ENCODE peak calls at places on chromosomes 5 and 9, in nine cellular contexts. One of them, this sample, is unnamed.

GRCh38 chr5:39422886-39423285 is 1.9 kb downstream of the DAB2 start:
- DNase-seq in bronchial epithelial cell: no peak
- DNase-seq in astrocyte: no peak
- DNase-seq in amygdala: no peak
- DNase-seq in cardiac fibroblast: no peak
- DNase-seq in NCI-H69: no peak
- DNase-seq in cardiac muscle cell: no peak
- DNase-seq in H7: no peak
- DNase-seq in stimulated activated CD8-positive, alpha-beta memory T cell treated with anti-CD3 and anti-CD28 coated beads, Interleukin-7, amount 100 ng/mL, for 24 hours: no peak
- DNase-seq in this sample: no peak

GRCh38 chr9:136485651-136486050 is 2.8 kb upstream of the SEC16A start:
- DNase-seq in bronchial epithelial cell: no peak
- DNase-seq in astrocyte: no peak
- DNase-seq in amygdala: no peak
- DNase-seq in cardiac fibroblast: no peak
- DNase-seq in NCI-H69: no peak
- DNase-seq in cardiac muscle cell: no peak
- DNase-seq in H7: no peak
- DNase-seq in stimulated activated CD8-positive, alpha-beta memory T cell treated with anti-CD3 and anti-CD28 coated beads, Interleukin-7, amount 100 ng/mL, for 24 hours: no peak
- DNase-seq in this sample: no peak

GRCh38 chr5:36215910-36216309 is 25.8 kb downstream of the NADK2 start:
- DNase-seq in bronchial epithelial cell: no peak
- DNase-seq in astrocyte: no peak
- DNase-seq in amygdala: no peak
- DNase-seq in cardiac fibroblast: no peak
- DNase-seq in NCI-H69: no peak
- DNase-seq in cardiac muscle cell: peak
- DNase-seq in H7: no peak
- DNase-seq in stimulated activated CD8-positive, alpha-beta memory T cell treated with anti-CD3 and anti-CD28 coated beads, Interleukin-7, amount 100 ng/mL, for 24 hours: no peak
- DNase-seq in this sample: no peak

GRCh38 chr5:122323738-122324137 is 11.7 kb downstream of the SNCAIP start:
- DNase-seq in bronchial epithelial cell: no peak
- DNase-seq in astrocyte: no peak
- DNase-seq in amygdala: no peak
- DNase-seq in cardiac fibroblast: no peak
- DNase-seq in NCI-H69: peak
- DNase-seq in cardiac muscle cell: no peak
- DNase-seq in H7: no peak
- DNase-seq in stimulated activated CD8-positive, alpha-beta memory T cell treated with anti-CD3 and anti-CD28 coated beads, Interleukin-7, amount 100 ng/mL, for 24 hours: no peak
- DNase-seq in this sample: no peak

GRCh38 chr9:83247732-83248131 is 184.8 kb upstream of the RASEF start:
- DNase-seq in bronchial epithelial cell: no peak
- DNase-seq in astrocyte: no peak
- DNase-seq in amygdala: no peak
- DNase-seq in cardiac fibroblast: no peak
- DNase-seq in NCI-H69: no peak
- DNase-seq in cardiac muscle cell: no peak
- DNase-seq in H7: no peak
- DNase-seq in stimulated activated CD8-positive, alpha-beta memory T cell treated with anti-CD3 and anti-CD28 coated beads, Interleukin-7, amount 100 ng/mL, for 24 hours: no peak
- DNase-seq in this sample: no peak

GRCh38 chr5:30331534-30331933 is 862.0 kb upstream of the CDH6 start:
- DNase-seq in bronchial epithelial cell: no peak
- DNase-seq in astrocyte: no peak
- DNase-seq in amygdala: no peak
- DNase-seq in cardiac fibroblast: no peak
- DNase-seq in NCI-H69: no peak
- DNase-seq in cardiac muscle cell: no peak
- DNase-seq in H7: no peak
- DNase-seq in stimulated activated CD8-positive, alpha-beta memory T cell treated with anti-CD3 and anti-CD28 coated beads, Interleukin-7, amount 100 ng/mL, for 24 hours: no peak
- DNase-seq in this sample: no peak

GRCh38 chr9:5430912-5431311 is 6.8 kb downstream of the PLGRKT start:
- DNase-seq in bronchial epithelial cell: no peak
- DNase-seq in astrocyte: no peak
- DNase-seq in amygdala: no peak
- DNase-seq in cardiac fibroblast: no peak
- DNase-seq in NCI-H69: no peak
- DNase-seq in cardiac muscle cell: no peak
- DNase-seq in H7: no peak
- DNase-seq in stimulated activated CD8-positive, alpha-beta memory T cell treated with anti-CD3 and anti-CD28 coated beads, Interleukin-7, amount 100 ng/mL, for 24 hours: no peak
- DNase-seq in this sample: no peak

GRCh38 chr5:53994148-53994547 is 316.2 kb downstream of the ARL15 start:
- DNase-seq in bronchial epithelial cell: peak
- DNase-seq in astrocyte: peak
- DNase-seq in amygdala: no peak
- DNase-seq in cardiac fibroblast: peak
- DNase-seq in NCI-H69: no peak
- DNase-seq in cardiac muscle cell: peak
- DNase-seq in H7: no peak
- DNase-seq in stimulated activated CD8-positive, alpha-beta memory T cell treated with anti-CD3 and anti-CD28 coated beads, Interleukin-7, amount 100 ng/mL, for 24 hours: no peak
- DNase-seq in this sample: no peak

GRCh38 chr5:111668713-111669112 is 88.3 kb downstream of the NREP start:
- DNase-seq in bronchial epithelial cell: peak
- DNase-seq in astrocyte: no peak
- DNase-seq in amygdala: no peak
- DNase-seq in cardiac fibroblast: no peak
- DNase-seq in NCI-H69: peak
- DNase-seq in cardiac muscle cell: no peak
- DNase-seq in H7: no peak
- DNase-seq in stimulated activated CD8-positive, alpha-beta memory T cell treated with anti-CD3 and anti-CD28 coated beads, Interleukin-7, amount 100 ng/mL, for 24 hours: no peak
- DNase-seq in this sample: peak

GRCh38 chr5:103057208-103058130 is 62.5 kb downstream of the GIN1 start:
- DNase-seq in bronchial epithelial cell: peak
- DNase-seq in astrocyte: peak
- DNase-seq in amygdala: no peak
- DNase-seq in cardiac fibroblast: no peak
- DNase-seq in NCI-H69: no peak
- DNase-seq in cardiac muscle cell: peak
- DNase-seq in H7: no peak
- DNase-seq in stimulated activated CD8-positive, alpha-beta memory T cell treated with anti-CD3 and anti-CD28 coated beads, Interleukin-7, amount 100 ng/mL, for 24 hours: no peak
- DNase-seq in this sample: peak

GRCh38 chr5:38692780-38693507 is 136.5 kb upstream of the LIFR start:
- DNase-seq in bronchial epithelial cell: no peak
- DNase-seq in astrocyte: no peak
- DNase-seq in amygdala: no peak
- DNase-seq in cardiac fibroblast: no peak
- DNase-seq in NCI-H69: no peak
- DNase-seq in cardiac muscle cell: no peak
- DNase-seq in H7: no peak
- DNase-seq in stimulated activated CD8-positive, alpha-beta memory T cell treated with anti-CD3 and anti-CD28 coated beads, Interleukin-7, amount 100 ng/mL, for 24 hours: no peak
- DNase-seq in this sample: peak

GRCh38 chr5:60597570-60597969 is 102.4 kb downstream of the DEPDC1B start:
- DNase-seq in bronchial epithelial cell: no peak
- DNase-seq in astrocyte: no peak
- DNase-seq in amygdala: no peak
- DNase-seq in cardiac fibroblast: peak
- DNase-seq in NCI-H69: no peak
- DNase-seq in cardiac muscle cell: no peak
- DNase-seq in H7: no peak
- DNase-seq in stimulated activated CD8-positive, alpha-beta memory T cell treated with anti-CD3 and anti-CD28 coated beads, Interleukin-7, amount 100 ng/mL, for 24 hours: no peak
- DNase-seq in this sample: no peak

GRCh38 chr5:78005021-78005785 is 229.1 kb upstream of the TBCA start:
- DNase-seq in bronchial epithelial cell: peak
- DNase-seq in astrocyte: peak
- DNase-seq in amygdala: no peak
- DNase-seq in cardiac fibroblast: peak
- DNase-seq in NCI-H69: peak
- DNase-seq in cardiac muscle cell: peak
- DNase-seq in H7: no peak
- DNase-seq in stimulated activated CD8-positive, alpha-beta memory T cell treated with anti-CD3 and anti-CD28 coated beads, Interleukin-7, amount 100 ng/mL, for 24 hours: no peak
- DNase-seq in this sample: no peak

GRCh38 chr9:114746591-114746990 is 59.2 kb downstream of the TNFSF15 start:
- DNase-seq in bronchial epithelial cell: no peak
- DNase-seq in astrocyte: no peak
- DNase-seq in amygdala: no peak
- DNase-seq in cardiac fibroblast: no peak
- DNase-seq in NCI-H69: peak
- DNase-seq in cardiac muscle cell: no peak
- DNase-seq in H7: no peak
- DNase-seq in stimulated activated CD8-positive, alpha-beta memory T cell treated with anti-CD3 and anti-CD28 coated beads, Interleukin-7, amount 100 ng/mL, for 24 hours: no peak
- DNase-seq in this sample: no peak

GRCh38 chr9:77808750-77809079 is 160.6 kb upstream of the GNA14 start:
- DNase-seq in bronchial epithelial cell: peak
- DNase-seq in astrocyte: no peak
- DNase-seq in amygdala: no peak
- DNase-seq in cardiac fibroblast: no peak
- DNase-seq in NCI-H69: no peak
- DNase-seq in cardiac muscle cell: no peak
- DNase-seq in H7: no peak
- DNase-seq in stimulated activated CD8-positive, alpha-beta memory T cell treated with anti-CD3 and anti-CD28 coated beads, Interleukin-7, amount 100 ng/mL, for 24 hours: no peak
- DNase-seq in this sample: no peak

GRCh38 chr9:34999576-34999975 is 10.0 kb downstream of the DNAJB5 start:
- DNase-seq in bronchial epithelial cell: no peak
- DNase-seq in astrocyte: no peak
- DNase-seq in amygdala: no peak
- DNase-seq in cardiac fibroblast: no peak
- DNase-seq in NCI-H69: no peak
- DNase-seq in cardiac muscle cell: no peak
- DNase-seq in H7: no peak
- DNase-seq in stimulated activated CD8-positive, alpha-beta memory T cell treated with anti-CD3 and anti-CD28 coated beads, Interleukin-7, amount 100 ng/mL, for 24 hours: no peak
- DNase-seq in this sample: no peak

GRCh38 chr9:86749530-86750275 is 197.6 kb downstream of the GAS1 start:
- DNase-seq in bronchial epithelial cell: no peak
- DNase-seq in astrocyte: peak
- DNase-seq in amygdala: no peak
- DNase-seq in cardiac fibroblast: peak
- DNase-seq in NCI-H69: peak
- DNase-seq in cardiac muscle cell: peak
- DNase-seq in H7: no peak
- DNase-seq in stimulated activated CD8-positive, alpha-beta memory T cell treated with anti-CD3 and anti-CD28 coated beads, Interleukin-7, amount 100 ng/mL, for 24 hours: no peak
- DNase-seq in this sample: peak

GRCh38 chr5:151480859-151481258 is 33.5 kb downstream of the SLC36A1 start:
- DNase-seq in bronchial epithelial cell: peak
- DNase-seq in astrocyte: peak
- DNase-seq in amygdala: no peak
- DNase-seq in cardiac fibroblast: peak
- DNase-seq in NCI-H69: peak
- DNase-seq in cardiac muscle cell: peak
- DNase-seq in H7: no peak
- DNase-seq in stimulated activated CD8-positive, alpha-beta memory T cell treated with anti-CD3 and anti-CD28 coated beads, Interleukin-7, amount 100 ng/mL, for 24 hours: no peak
- DNase-seq in this sample: peak

GRCh38 chr5:127863610-127864395 is 160.6 kb downstream of the CCDC192 start:
- DNase-seq in bronchial epithelial cell: peak
- DNase-seq in astrocyte: no peak
- DNase-seq in amygdala: no peak
- DNase-seq in cardiac fibroblast: peak
- DNase-seq in NCI-H69: no peak
- DNase-seq in cardiac muscle cell: no peak
- DNase-seq in H7: no peak
- DNase-seq in stimulated activated CD8-positive, alpha-beta memory T cell treated with anti-CD3 and anti-CD28 coated beads, Interleukin-7, amount 100 ng/mL, for 24 hours: no peak
- DNase-seq in this sample: peak

GRCh38 chr9:93807166-93808013 is 147.8 kb downstream of the BARX1 start:
- DNase-seq in bronchial epithelial cell: no peak
- DNase-seq in astrocyte: no peak
- DNase-seq in amygdala: no peak
- DNase-seq in cardiac fibroblast: no peak
- DNase-seq in NCI-H69: peak
- DNase-seq in cardiac muscle cell: no peak
- DNase-seq in H7: peak
- DNase-seq in stimulated activated CD8-positive, alpha-beta memory T cell treated with anti-CD3 and anti-CD28 coated beads, Interleukin-7, amount 100 ng/mL, for 24 hours: no peak
- DNase-seq in this sample: no peak

GRCh38 chr5:132510076-132510475 is 19.5 kb upstream of the IRF1 start:
- DNase-seq in bronchial epithelial cell: peak
- DNase-seq in astrocyte: peak
- DNase-seq in amygdala: no peak
- DNase-seq in cardiac fibroblast: peak
- DNase-seq in NCI-H69: no peak
- DNase-seq in cardiac muscle cell: peak
- DNase-seq in H7: no peak
- DNase-seq in stimulated activated CD8-positive, alpha-beta memory T cell treated with anti-CD3 and anti-CD28 coated beads, Interleukin-7, amount 100 ng/mL, for 24 hours: no peak
- DNase-seq in this sample: peak

GRCh38 chr5:40871177-40871576 is 30.0 kb downstream of the CARD6 start:
- DNase-seq in bronchial epithelial cell: peak
- DNase-seq in astrocyte: no peak
- DNase-seq in amygdala: no peak
- DNase-seq in cardiac fibroblast: peak
- DNase-seq in NCI-H69: no peak
- DNase-seq in cardiac muscle cell: peak
- DNase-seq in H7: no peak
- DNase-seq in stimulated activated CD8-positive, alpha-beta memory T cell treated with anti-CD3 and anti-CD28 coated beads, Interleukin-7, amount 100 ng/mL, for 24 hours: no peak
- DNase-seq in this sample: peak

GRCh38 chr9:28720746-28721145 is 1147.5 kb upstream of the C9orf72 start:
- DNase-seq in bronchial epithelial cell: peak
- DNase-seq in astrocyte: no peak
- DNase-seq in amygdala: no peak
- DNase-seq in cardiac fibroblast: no peak
- DNase-seq in NCI-H69: no peak
- DNase-seq in cardiac muscle cell: no peak
- DNase-seq in H7: no peak
- DNase-seq in stimulated activated CD8-positive, alpha-beta memory T cell treated with anti-CD3 and anti-CD28 coated beads, Interleukin-7, amount 100 ng/mL, for 24 hours: no peak
- DNase-seq in this sample: peak

GRCh38 chr5:79924936-79925893 is 65.8 kb downstream of the MTX3 start:
- DNase-seq in bronchial epithelial cell: peak
- DNase-seq in astrocyte: no peak
- DNase-seq in amygdala: no peak
- DNase-seq in cardiac fibroblast: peak
- DNase-seq in NCI-H69: peak
- DNase-seq in cardiac muscle cell: peak
- DNase-seq in H7: peak
- DNase-seq in stimulated activated CD8-positive, alpha-beta memory T cell treated with anti-CD3 and anti-CD28 coated beads, Interleukin-7, amount 100 ng/mL, for 24 hours: no peak
- DNase-seq in this sample: no peak

GRCh38 chr5:119318256-119318914 is 37.4 kb upstream of the TNFAIP8 start:
- DNase-seq in bronchial epithelial cell: peak
- DNase-seq in astrocyte: no peak
- DNase-seq in amygdala: no peak
- DNase-seq in cardiac fibroblast: no peak
- DNase-seq in NCI-H69: peak
- DNase-seq in cardiac muscle cell: no peak
- DNase-seq in H7: no peak
- DNase-seq in stimulated activated CD8-positive, alpha-beta memory T cell treated with anti-CD3 and anti-CD28 coated beads, Interleukin-7, amount 100 ng/mL, for 24 hours: no peak
- DNase-seq in this sample: no peak

GRCh38 chr5:160466889-160467554 is 45.4 kb downstream of the PTTG1 start:
- DNase-seq in bronchial epithelial cell: no peak
- DNase-seq in astrocyte: no peak
- DNase-seq in amygdala: no peak
- DNase-seq in cardiac fibroblast: peak
- DNase-seq in NCI-H69: no peak
- DNase-seq in cardiac muscle cell: peak
- DNase-seq in H7: no peak
- DNase-seq in stimulated activated CD8-positive, alpha-beta memory T cell treated with anti-CD3 and anti-CD28 coated beads, Interleukin-7, amount 100 ng/mL, for 24 hours: no peak
- DNase-seq in this sample: no peak

GRCh38 chr9:128249914-128250838 is 25.6 kb downstream of the GOLGA2 start:
- DNase-seq in bronchial epithelial cell: peak
- DNase-seq in astrocyte: peak
- DNase-seq in amygdala: no peak
- DNase-seq in cardiac fibroblast: peak
- DNase-seq in NCI-H69: peak
- DNase-seq in cardiac muscle cell: peak
- DNase-seq in H7: peak
- DNase-seq in stimulated activated CD8-positive, alpha-beta memory T cell treated with anti-CD3 and anti-CD28 coated beads, Interleukin-7, amount 100 ng/mL, for 24 hours: peak
- DNase-seq in this sample: peak

GRCh38 chr9:134034215-134035040 is 9.1 kb downstream of the BRD3OS start:
- DNase-seq in bronchial epithelial cell: no peak
- DNase-seq in astrocyte: no peak
- DNase-seq in amygdala: no peak
- DNase-seq in cardiac fibroblast: no peak
- DNase-seq in NCI-H69: no peak
- DNase-seq in cardiac muscle cell: no peak
- DNase-seq in H7: peak
- DNase-seq in stimulated activated CD8-positive, alpha-beta memory T cell treated with anti-CD3 and anti-CD28 coated beads, Interleukin-7, amount 100 ng/mL, for 24 hours: no peak
- DNase-seq in this sample: no peak

GRCh38 chr5:1494780-1495524 is 28.8 kb downstream of the LPCAT1 start:
- DNase-seq in bronchial epithelial cell: no peak
- DNase-seq in astrocyte: no peak
- DNase-seq in amygdala: no peak
- DNase-seq in cardiac fibroblast: no peak
- DNase-seq in NCI-H69: no peak
- DNase-seq in cardiac muscle cell: no peak
- DNase-seq in H7: no peak
- DNase-seq in stimulated activated CD8-positive, alpha-beta memory T cell treated with anti-CD3 and anti-CD28 coated beads, Interleukin-7, amount 100 ng/mL, for 24 hours: no peak
- DNase-seq in this sample: no peak

GRCh38 chr9:20550326-20550725 is 72.0 kb downstream of the MLLT3 start:
- DNase-seq in bronchial epithelial cell: peak
- DNase-seq in astrocyte: no peak
- DNase-seq in amygdala: no peak
- DNase-seq in cardiac fibroblast: no peak
- DNase-seq in NCI-H69: no peak
- DNase-seq in cardiac muscle cell: no peak
- DNase-seq in H7: no peak
- DNase-seq in stimulated activated CD8-positive, alpha-beta memory T cell treated with anti-CD3 and anti-CD28 coated beads, Interleukin-7, amount 100 ng/mL, for 24 hours: no peak
- DNase-seq in this sample: no peak

GRCh38 chr9:23123048-23123632 is 676.5 kb downstream of the DMRTA1 start:
- DNase-seq in bronchial epithelial cell: peak
- DNase-seq in astrocyte: peak
- DNase-seq in amygdala: no peak
- DNase-seq in cardiac fibroblast: no peak
- DNase-seq in NCI-H69: peak
- DNase-seq in cardiac muscle cell: peak
- DNase-seq in H7: peak
- DNase-seq in stimulated activated CD8-positive, alpha-beta memory T cell treated with anti-CD3 and anti-CD28 coated beads, Interleukin-7, amount 100 ng/mL, for 24 hours: no peak
- DNase-seq in this sample: peak